ENCODE peak calls at places on chromosomes 3 and 15, in nine cellular contexts. One of them, this sample, is unnamed.

GRCh38 chr3:89947357-89947954 is 840.0 kb downstream of the EPHA3 start:
- DNase-seq in central memory CD4-positive, alpha-beta T cell: no peak
- DNase-seq in activated CD4-positive, CD25-positive, alpha-beta regulatory T cell: no peak
- DNase-seq in A549: no peak
- DNase-seq in GM06990: no peak
- DNase-seq in NCI-H2081: no peak
- DNase-seq in GM12878: no peak
- DNase-seq in D341Med: no peak
- DNase-seq in activated naive CD4-positive, alpha-beta T cell treated with Interleukin-2 at 50 U/mL for 16 hours: no peak
- DNase-seq in this sample: peak; percentile 30

GRCh38 chr3:32089476-32089875 is 16.9 kb upstream of the GPD1L start:
- DNase-seq in A549: no peak
- DNase-seq in central memory CD4-positive, alpha-beta T cell: no peak
- DNase-seq in D341Med: no peak
- DNase-seq in activated naive CD4-positive, alpha-beta T cell treated with Interleukin-2 at 50 U/mL for 16 hours: no peak
- DNase-seq in GM12878: no peak
- DNase-seq in NCI-H2081: no peak
- DNase-seq in activated CD4-positive, CD25-positive, alpha-beta regulatory T cell: no peak
- DNase-seq in GM06990: no peak
- DNase-seq in this sample: no peak

GRCh38 chr15:76333720-76334437 is 2.7 kb upstream of the ISL2 start:
- DNase-seq in GM12878: no peak
- DNase-seq in activated CD4-positive, CD25-positive, alpha-beta regulatory T cell: no peak
- DNase-seq in A549: peak; percentile 80
- DNase-seq in activated naive CD4-positive, alpha-beta T cell treated with Interleukin-2 at 50 U/mL for 16 hours: no peak
- DNase-seq in GM06990: no peak
- DNase-seq in D341Med: peak; percentile 65
- DNase-seq in NCI-H2081: no peak
- DNase-seq in central memory CD4-positive, alpha-beta T cell: no peak
- DNase-seq in this sample: no peak

GRCh38 chr3:10596746-10597448 is 91.5 kb upstream of the ATP2B2 start:
- DNase-seq in GM06990: no peak
- DNase-seq in D341Med: no peak
- DNase-seq in NCI-H2081: no peak
- DNase-seq in GM12878: no peak
- DNase-seq in activated naive CD4-positive, alpha-beta T cell treated with Interleukin-2 at 50 U/mL for 16 hours: no peak
- DNase-seq in A549: no peak
- DNase-seq in activated CD4-positive, CD25-positive, alpha-beta regulatory T cell: no peak
- DNase-seq in central memory CD4-positive, alpha-beta T cell: no peak
- DNase-seq in this sample: no peak

GRCh38 chr3:172209333-172210321 is 170.2 kb downstream of the FNDC3B start:
- DNase-seq in NCI-H2081: no peak
- DNase-seq in activated naive CD4-positive, alpha-beta T cell treated with Interleukin-2 at 50 U/mL for 16 hours: no peak
- DNase-seq in activated CD4-positive, CD25-positive, alpha-beta regulatory T cell: no peak
- DNase-seq in central memory CD4-positive, alpha-beta T cell: no peak
- DNase-seq in D341Med: no peak
- DNase-seq in GM06990: no peak
- DNase-seq in GM12878: no peak
- DNase-seq in A549: no peak
- DNase-seq in this sample: peak; percentile 39

GRCh38 chr3:134348524-134348923 is 25.7 kb downstream of the AMOTL2 start:
- DNase-seq in D341Med: no peak
- DNase-seq in GM06990: no peak
- DNase-seq in NCI-H2081: no peak
- DNase-seq in A549: no peak
- DNase-seq in activated CD4-positive, CD25-positive, alpha-beta regulatory T cell: no peak
- DNase-seq in activated naive CD4-positive, alpha-beta T cell treated with Interleukin-2 at 50 U/mL for 16 hours: no peak
- DNase-seq in central memory CD4-positive, alpha-beta T cell: no peak
- DNase-seq in GM12878: no peak
- DNase-seq in this sample: peak; percentile 60

GRCh38 chr15:88178631-88179030 is 77.9 kb downstream of the NTRK3 start:
- DNase-seq in activated naive CD4-positive, alpha-beta T cell treated with Interleukin-2 at 50 U/mL for 16 hours: no peak
- DNase-seq in central memory CD4-positive, alpha-beta T cell: no peak
- DNase-seq in NCI-H2081: no peak
- DNase-seq in GM06990: no peak
- DNase-seq in GM12878: peak; percentile 19
- DNase-seq in A549: no peak
- DNase-seq in D341Med: no peak
- DNase-seq in activated CD4-positive, CD25-positive, alpha-beta regulatory T cell: no peak
- DNase-seq in this sample: no peak

GRCh38 chr15:73983211-73983727 is 8.8 kb downstream of the STOML1 start:
- DNase-seq in central memory CD4-positive, alpha-beta T cell: no peak
- DNase-seq in NCI-H2081: peak; percentile 17
- DNase-seq in D341Med: peak; percentile 21
- DNase-seq in A549: no peak
- DNase-seq in activated naive CD4-positive, alpha-beta T cell treated with Interleukin-2 at 50 U/mL for 16 hours: no peak
- DNase-seq in GM06990: no peak
- DNase-seq in GM12878: no peak
- DNase-seq in activated CD4-positive, CD25-positive, alpha-beta regulatory T cell: no peak
- DNase-seq in this sample: peak; percentile 85

GRCh38 chr15:61501815-61502214 is 272.7 kb upstream of the RORA start:
- DNase-seq in activated CD4-positive, CD25-positive, alpha-beta regulatory T cell: no peak
- DNase-seq in GM06990: no peak
- DNase-seq in NCI-H2081: no peak
- DNase-seq in A549: no peak
- DNase-seq in D341Med: no peak
- DNase-seq in central memory CD4-positive, alpha-beta T cell: no peak
- DNase-seq in activated naive CD4-positive, alpha-beta T cell treated with Interleukin-2 at 50 U/mL for 16 hours: no peak
- DNase-seq in GM12878: no peak
- DNase-seq in this sample: no peak

GRCh38 chr3:195059471-195060216 is 211.3 kb downstream of the XXYLT1 start:
- DNase-seq in GM12878: no peak
- DNase-seq in NCI-H2081: no peak
- DNase-seq in central memory CD4-positive, alpha-beta T cell: no peak
- DNase-seq in activated CD4-positive, CD25-positive, alpha-beta regulatory T cell: no peak
- DNase-seq in A549: no peak
- DNase-seq in D341Med: no peak
- DNase-seq in GM06990: no peak
- DNase-seq in activated naive CD4-positive, alpha-beta T cell treated with Interleukin-2 at 50 U/mL for 16 hours: no peak
- DNase-seq in this sample: no peak

GRCh38 chr3:30597131-30597768 is 9.2 kb upstream of the TGFBR2 start:
- DNase-seq in central memory CD4-positive, alpha-beta T cell: no peak
- DNase-seq in activated naive CD4-positive, alpha-beta T cell treated with Interleukin-2 at 50 U/mL for 16 hours: no peak
- DNase-seq in GM06990: no peak
- DNase-seq in GM12878: no peak
- DNase-seq in activated CD4-positive, CD25-positive, alpha-beta regulatory T cell: no peak
- DNase-seq in D341Med: no peak
- DNase-seq in NCI-H2081: no peak
- DNase-seq in A549: peak; percentile 74
- DNase-seq in this sample: no peak

GRCh38 chr3:124569761-124570160 is 160.5 kb upstream of the UMPS start:
- DNase-seq in activated naive CD4-positive, alpha-beta T cell treated with Interleukin-2 at 50 U/mL for 16 hours: no peak
- DNase-seq in activated CD4-positive, CD25-positive, alpha-beta regulatory T cell: no peak
- DNase-seq in D341Med: no peak
- DNase-seq in central memory CD4-positive, alpha-beta T cell: no peak
- DNase-seq in NCI-H2081: no peak
- DNase-seq in GM12878: no peak
- DNase-seq in A549: no peak
- DNase-seq in GM06990: no peak
- DNase-seq in this sample: no peak

GRCh38 chr3:10693457-10693856 is 122.6 kb upstream of the SLC6A11 start:
- DNase-seq in NCI-H2081: no peak
- DNase-seq in A549: no peak
- DNase-seq in D341Med: no peak
- DNase-seq in GM12878: no peak
- DNase-seq in GM06990: no peak
- DNase-seq in activated CD4-positive, CD25-positive, alpha-beta regulatory T cell: no peak
- DNase-seq in activated naive CD4-positive, alpha-beta T cell treated with Interleukin-2 at 50 U/mL for 16 hours: no peak
- DNase-seq in central memory CD4-positive, alpha-beta T cell: no peak
- DNase-seq in this sample: peak; percentile 27